ENCODE peak calls at places on chromosomes 12 and 14, in nine cellular contexts. R, G, K, Y, F, W, A, H and N are unnamed samples.
A peak's percentile ranks its signal among the peaks of the same experiment; 100 is the strongest.

GRCh38 chr14:23359722-23360447 is 5.1 kb downstream of the EFS start:
- DNase-seq in R (no peak), G (no peak), K (no peak), Y (no peak), F (no peak), W (no peak), A (no peak), H (no peak), N (peak; percentile 60)

GRCh38 chr12:45762185-45763110 is 32.9 kb downstream of the ARID2 start:
- DNase-seq in R (no peak), G (no peak), K (peak; percentile 28), Y (no peak), F (no peak), W (no peak), A (no peak), H (no peak), N (no peak)

GRCh38 chr14:44988694-44989093 is 26.7 kb downstream of the TOGARAM1 start:
- DNase-seq in R (no peak), G (no peak), K (no peak), Y (no peak), F (no peak), W (no peak), A (no peak), H (peak; percentile 43), N (no peak)

GRCh38 chr12:85923767-85924331 is 49.8 kb downstream of the NTS start:
- DNase-seq in R (no peak), G (no peak), K (no peak), Y (no peak), F (no peak), W (no peak), A (no peak), H (no peak), N (no peak)

GRCh38 chr12:3236345-3237153 is 159.4 kb downstream of the TSPAN9 start:
- DNase-seq in R (no peak), G (no peak), K (peak; percentile 29), Y (no peak), F (no peak), W (no peak), A (no peak), H (no peak), N (no peak)

GRCh38 chr14:29805415-29806123 is 122.1 kb downstream of the PRKD1 start:
- DNase-seq in R (no peak), G (peak; percentile 80), K (no peak), Y (no peak), F (no peak), W (no peak), A (no peak), H (peak; percentile 58), N (no peak)

GRCh38 chr12:39006286-39006685 is 100.9 kb upstream of the CPNE8 start:
- DNase-seq in R (no peak), G (no peak), K (no peak), Y (no peak), F (no peak), W (no peak), A (no peak), H (no peak), N (no peak)

GRCh38 chr12:1840981-1841425 is 20.6 kb downstream of the LRTM2 start:
- DNase-seq in R (no peak), G (peak; percentile 35), K (no peak), Y (no peak), F (no peak), W (peak; percentile 22), A (no peak), H (no peak), N (no peak)

GRCh38 chr14:65286443-65286842 is 126.1 kb upstream of the FUT8 start:
- DNase-seq in R (no peak), G (no peak), K (peak; percentile 44), Y (no peak), F (no peak), W (no peak), A (no peak), H (no peak), N (no peak)

GRCh38 chr14:101242442-101243385 is 318.6 kb upstream of the DIO3 start:
- DNase-seq in R (no peak), G (peak; percentile 56), K (no peak), Y (peak; percentile 29), F (no peak), W (no peak), A (no peak), H (no peak), N (no peak)

GRCh38 chr12:22333186-22333745 is 1.2 kb downstream of the ST8SIA1 start:
- DNase-seq in R (no peak), G (no peak), K (no peak), Y (no peak), F (no peak), W (no peak), A (no peak), H (no peak), N (no peak)

GRCh38 chr14:36518586-36519430 is 1.2 kb downstream of the NKX2-1 start:
- DNase-seq in R (no peak), G (no peak), K (no peak), Y (no peak), F (no peak), W (no peak), A (no peak), H (no peak), N (no peak)

GRCh38 chr12:125300249-125300648 is 235.0 kb downstream of the AACS start:
- DNase-seq in R (no peak), G (no peak), K (no peak), Y (no peak), F (no peak), W (no peak), A (no peak), H (no peak), N (no peak)

GRCh38 chr14:50697659-50698290 is 29.7 kb upstream of the SAV1 start:
- DNase-seq in R (no peak), G (no peak), K (no peak), Y (no peak), F (no peak), W (no peak), A (no peak), H (no peak), N (no peak)

GRCh38 chr14:58663494-58664111 is 25.8 kb downstream of the DACT1 start:
- DNase-seq in R (no peak), G (no peak), K (no peak), Y (no peak), F (no peak), W (no peak), A (no peak), H (no peak), N (no peak)

GRCh38 chr12:26748741-26749431 is 84.1 kb downstream of the ITPR2 start:
- DNase-seq in R (no peak), G (no peak), K (no peak), Y (no peak), F (no peak), W (no peak), A (peak; percentile 86), H (no peak), N (no peak)

GRCh38 chr14:53951661-53952265 is 4.9 kb downstream of the BMP4 start:
- DNase-seq in R (no peak), G (no peak), K (no peak), Y (no peak), F (no peak), W (no peak), A (no peak), H (peak; percentile 14), N (no peak)

GRCh38 chr12:105482976-105483375 is 152.5 kb downstream of the C12orf75 start:
- DNase-seq in R (no peak), G (no peak), K (no peak), Y (no peak), F (no peak), W (no peak), A (no peak), H (no peak), N (no peak)

GRCh38 chr12:52089491-52089890 is 10.0 kb downstream of the SMIM41 start:
- DNase-seq in R (no peak), G (no peak), K (no peak), Y (no peak), F (no peak), W (no peak), A (no peak), H (no peak), N (no peak)

GRCh38 chr12:121791671-121792496 is 1.6 kb downstream of the RHOF start:
- DNase-seq in R (peak; percentile 48), G (no peak), K (peak; percentile 91), Y (no peak), F (no peak), W (peak; percentile 55), A (no peak), H (no peak), N (no peak)

GRCh38 chr12:129161511-129161910 is 308.2 kb downstream of the GLT1D1 start:
- DNase-seq in R (no peak), G (no peak), K (no peak), Y (no peak), F (no peak), W (no peak), A (no peak), H (no peak), N (no peak)
- H3K4me3 ChIP-seq in R (no peak overlapping the region), G (no peak overlapping the region), K (no peak overlapping the region), Y (no peak overlapping the region), F (no peak overlapping the region), W (no peak overlapping the region), A (no peak overlapping the region), H (no peak overlapping the region), N (no peak overlapping the region)

GRCh38 chr12:7127916-7128626 is 618 bp downstream of the RBP5 start:
- DNase-seq in R (no peak), G (peak; percentile 57), K (peak; percentile 74), Y (no peak), F (no peak), W (no peak), A (no peak), H (no peak), N (no peak)
- H3K4me1 ChIP-seq in R (peaks cover 18% of the 10 kb centered on the region), G (peaks cover 24% of the 10 kb centered on the region), K (peaks cover 81% of the 10 kb centered on the region), Y (peaks cover 22% of the 10 kb centered on the region), F (no peaks in the 10 kb centered on the region), W (peaks cover 30% of the 10 kb centered on the region), A (peaks cover 13% of the 10 kb centered on the region), H (peaks cover 42% of the 10 kb centered on the region), N (peaks cover 7% of the 10 kb centered on the region)

DNA sequence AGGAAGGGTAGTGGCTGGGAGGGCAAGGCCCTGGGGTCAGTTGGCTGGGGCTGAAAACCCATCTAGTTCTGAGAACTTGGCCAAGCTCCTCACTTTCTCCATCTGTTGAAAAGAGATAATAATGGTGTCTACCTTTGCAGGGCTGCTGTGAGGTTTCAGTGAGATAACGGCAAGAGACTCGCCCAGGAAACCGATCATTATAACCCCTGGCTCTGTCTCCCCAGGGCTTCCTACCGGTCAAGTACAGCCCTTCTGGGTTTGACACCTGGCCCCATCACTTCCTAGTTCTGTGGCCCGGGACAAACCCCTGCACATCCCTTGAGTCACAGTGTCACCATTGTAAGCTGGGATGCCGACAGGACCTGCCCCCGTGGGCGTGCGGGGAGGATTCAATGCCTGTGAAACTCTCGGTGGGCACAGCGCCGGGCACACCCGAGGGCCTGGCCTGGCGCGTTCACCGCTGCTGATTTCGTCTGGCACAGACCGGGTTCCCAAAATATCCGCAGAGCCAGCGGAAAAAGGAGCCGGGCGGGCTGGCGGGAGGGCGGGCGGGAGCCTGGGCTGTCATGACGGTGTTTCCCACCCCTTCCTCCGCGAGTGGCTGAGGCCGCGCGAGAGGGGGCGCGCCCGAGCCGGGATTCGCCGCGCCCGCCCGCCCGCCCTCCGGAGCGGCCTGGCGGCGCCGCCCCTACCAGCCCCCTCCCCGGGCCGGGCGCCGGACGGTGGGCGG is 4.5 kb downstream of the KMT5A start:
- DNase-seq in R (peak; percentile 84), G (peak; percentile 94), K (peak; percentile 58), Y (peak; percentile 83), F (peak; percentile 71), W (peak; percentile 87), A (peak; percentile 21), H (peak; percentile 84), N (peak; percentile 33)
- H3K4me3 ChIP-seq in R (peak overlapping the region; percentile 88), G (peak overlapping the region; percentile 83), K (peak overlapping the region; percentile 81), Y (peak overlapping the region; percentile 42), F (peak overlapping the region; percentile 43), W (peak overlapping the region; percentile 73), A (peak overlapping the region; percentile 98), H (peak overlapping the region; percentile 83), N (peak overlapping the region; percentile 57)

GRCh38 chr14:56885795-56886194 is 75.5 kb upstream of the OTX2 start:
- DNase-seq in R (no peak), G (no peak), K (no peak), Y (no peak), F (no peak), W (no peak), A (no peak), H (no peak), N (no peak)
- H3K4me1 ChIP-seq in R (no peaks in the 10 kb centered on the region), G (no peaks in the 10 kb centered on the region), K (no peaks in the 10 kb centered on the region), Y (no peaks in the 10 kb centered on the region), F (no peaks in the 10 kb centered on the region), W (no peaks in the 10 kb centered on the region), A (no peaks in the 10 kb centered on the region), H (no peaks in the 10 kb centered on the region), N (no peaks in the 10 kb centered on the region)